ENCODE peak calls at places on chromosomes 13 and 19, in five cellular contexts. I, B, Q, N and W are unnamed samples. For H3K4me1, the result is how much of the 10 kb centered on the place peaks cover.

GRCh38 chr19:6416658-6417405 is 7.8 kb downstream of the KHSRP start:
- DNase-seq in I (no peak), B (no peak), Q (no peak), N (no peak), W (no peak)

GRCh38 chr13:78190296-78190695 is 271.7 kb upstream of the EDNRB start:
- DNase-seq in I (no peak), B (no peak), Q (no peak), N (no peak), W (no peak)

GRCh38 chr13:53784331-53784730 is 755.7 kb downstream of the OLFM4 start:
- DNase-seq in I (no peak), B (no peak), Q (no peak), N (no peak), W (no peak)

GRCh38 chr19:50531171-50531612 is 17.5 kb upstream of the ASPDH start:
- DNase-seq in I (no peak), B (no peak), Q (no peak), N (no peak), W (no peak)

GRCh38 chr13:44932850-44933251 is 56.4 kb downstream of the NUFIP1 start:
- DNase-seq in I (peak), B (no peak), Q (no peak), N (no peak), W (peak)

GRCh38 chr19:13840751-13841338 is 36.1 kb upstream of the NANOS3 start:
- DNase-seq in I (no peak), B (no peak), Q (no peak), N (no peak), W (no peak)

GRCh38 chr13:90443268-90443667 is 904.2 kb upstream of the MIR17HG start:
- DNase-seq in I (no peak), B (no peak), Q (no peak), N (no peak), W (no peak)

GRCh38 chr13:99151516-99151915 is 49.1 kb upstream of the UBAC2 start:
- DNase-seq in I (peak), B (no peak), Q (no peak), N (no peak), W (no peak)

GRCh38 chr19:5154129-5154798 is 185.4 kb downstream of the KDM4B start:
- DNase-seq in I (peak), B (peak), Q (peak), N (no peak), W (peak)

GRCh38 chr19:6423499-6424189 is 967 bp downstream of the KHSRP start:
- DNase-seq in I (peak), B (peak), Q (peak), N (no peak), W (no peak)

GRCh38 chr13:43783820-43784219 is 3.0 kb downstream of the ENOX1 start:
- DNase-seq in I (peak), B (no peak), Q (no peak), N (no peak), W (no peak)

GRCh38 chr13:85549819-85550218 is 249.4 kb downstream of the SLITRK6 start:
- DNase-seq in I (no peak), B (no peak), Q (no peak), N (no peak), W (no peak)

GRCh38 chr19:2561895-2562294 is 86.0 kb downstream of the GADD45B start:
- DNase-seq in I (no peak), B (no peak), Q (no peak), N (no peak), W (no peak)

GRCh38 chr19:42090687-42091086 is 14.7 kb downstream of the ZNF574 start:
- DNase-seq in I (no peak), B (no peak), Q (no peak), N (no peak), W (no peak)

GRCh38 chr13:60379837-60380236 is 17.2 kb upstream of the TDRD3 start:
- DNase-seq in I (peak), B (no peak), Q (no peak), N (no peak), W (no peak)

GRCh38 chr19:49997709-49998108 is 27.5 kb downstream of the VRK3 start:
- DNase-seq in I (peak), B (no peak), Q (no peak), N (no peak), W (no peak)

GRCh38 chr13:92716749-92717148 is 509.9 kb upstream of the GPC6 start:
- DNase-seq in I (peak), B (no peak), Q (no peak), N (no peak), W (no peak)

GRCh38 chr19:38844093-38844686 is 5.6 kb downstream of the HNRNPL start:
- DNase-seq in I (no peak), B (peak), Q (no peak), N (no peak), W (no peak)

GRCh38 chr19:7894612-7895309 is 6.5 kb downstream of the LRRC8E start:
- DNase-seq in I (no peak), B (peak), Q (peak), N (no peak), W (peak)

GRCh38 chr19:38264486-38265212 is at the start of gene SPINT2:
- DNase-seq in I (peak), B (no peak), Q (no peak), N (no peak), W (peak)

GRCh38 chr13:37127706-37128241 is 22.3 kb upstream of the CSNK1A1L start:
- DNase-seq in I (peak), B (no peak), Q (no peak), N (peak), W (no peak)

GRCh38 chr13:106393776-106394175 is 141.7 kb downstream of the EFNB2 start:
- DNase-seq in I (peak), B (no peak), Q (no peak), N (no peak), W (no peak)

GRCh38 chr19:45621389-45621788 is 17.8 kb downstream of the EML2 start:
- DNase-seq in I (no peak), B (no peak), Q (no peak), N (no peak), W (no peak)

GRCh38 chr13:92573467-92574057 is 653.0 kb upstream of the GPC6 start:
- DNase-seq in I (peak), B (no peak), Q (no peak), N (no peak), W (no peak)

GRCh38 chr13:66665991-66666390 is 564.1 kb downstream of the PCDH9 start:
- DNase-seq in I (peak), B (no peak), Q (no peak), N (no peak), W (no peak)

GRCh38 chr13:29260684-29261083 is 334.8 kb downstream of the SLC7A1 start:
- DNase-seq in I (no peak), B (no peak), Q (no peak), N (no peak), W (no peak)

GRCh38 chr19:38095411-38096308 is 128.4 kb downstream of the DPF1 start:
- DNase-seq in I (peak), B (peak), Q (peak), N (peak), W (peak)

GRCh38 chr19:29662604-29663404 is 2.5 kb upstream of the PLEKHF1 start:
- DNase-seq in I (peak), B (no peak), Q (peak), N (peak), W (peak)

GRCh38 chr13:106756446-106756845 is 188.5 kb upstream of the ARGLU1 start:
- DNase-seq in I (no peak), B (no peak), Q (no peak), N (no peak), W (no peak)

GRCh38 chr13:81760316-81760715 is 1419.4 kb upstream of the SPRY2 start:
- DNase-seq in I (no peak), B (no peak), Q (no peak), N (no peak), W (no peak)

GRCh38 chr13:44840131-44840530 is 149.1 kb downstream of the NUFIP1 start:
- DNase-seq in I (no peak), B (no peak), Q (no peak), N (no peak), W (no peak)

GRCh38 chr13:24618219-24618955 is 61.8 kb upstream of the ATP12A start:
- DNase-seq in I (no peak), B (peak), Q (no peak), N (no peak), W (no peak)

GRCh38 chr19:2770055-2771013 is 12.7 kb downstream of the SGTA start:
- DNase-seq in I (peak), B (no peak), Q (peak), N (no peak), W (no peak)

GRCh38 chr13:44930907-44931676 is 58.2 kb downstream of the NUFIP1 start:
- DNase-seq in I (peak), B (no peak), Q (no peak), N (no peak), W (peak)

GRCh38 chr19:49145485-49146407 is 9.4 kb downstream of the HRC start:
- DNase-seq in I (peak), B (peak), Q (peak), N (peak), W (peak)

GRCh38 chr13:40170091-40170490 is 496.4 kb downstream of the FOXO1 start:
- DNase-seq in I (peak), B (no peak), Q (no peak), N (no peak), W (no peak)

GRCh38 chr13:98542568-98543379 is 34.1 kb downstream of the STK24 start:
- DNase-seq in I (peak), B (no peak), Q (no peak), N (peak), W (no peak)

GRCh38 chr19:47124937-47125668 is 5.5 kb upstream of the SAE1 start:
- DNase-seq in I (peak), B (no peak), Q (no peak), N (no peak), W (peak)

GRCh38 chr13:43730642-43731041 is 56.1 kb downstream of the ENOX1 start:
- DNase-seq in I (peak), B (no peak), Q (no peak), N (no peak), W (peak)

GRCh38 chr19:43362179-43362578 is 8.7 kb downstream of the CD177 start:
- DNase-seq in I (peak), B (no peak), Q (no peak), N (no peak), W (no peak)

GRCh38 chr19:18014197-18014596 is 6.2 kb downstream of the ARRDC2 start:
- DNase-seq in I (no peak), B (no peak), Q (no peak), N (no peak), W (no peak)
- H3K4me3 ChIP-seq in I (no peak), B (no peak), Q (no peak), N (peak), W (no peak)

GRCh38 chr19:1135454-1135853 is 31.7 kb downstream of the GPX4 start:
- DNase-seq in I (no peak), B (no peak), Q (no peak), N (no peak), W (no peak)
- H3K4me1 ChIP-seq in I (under half), B (under half), Q (under half), N (under half), W (under half)

GRCh38 chr19:12802267-12803106 is 618 bp downstream of the THSD8 start:
- DNase-seq in I (peak), B (peak), Q (peak), N (no peak), W (no peak)

GRCh38 chr19:12800873-12801465 is 631 bp downstream of the PRDX2 start:
- DNase-seq in I (peak), B (peak), Q (peak), N (no peak), W (peak)

GRCh38 chr19:12801466-12802266 is at the start of the genes PRDX2 and THSD8:
- DNase-seq in I (peak), B (peak), Q (peak), N (peak), W (peak)

GRCh38 chr19:12799723-12800343 is 1.8 kb downstream of the PRDX2 start:
- DNase-seq in I (no peak), B (peak), Q (no peak), N (no peak), W (no peak)

GRCh38 chr19:12800344-12800732 is 1.3 kb downstream of the PRDX2 start:
- DNase-seq in I (peak), B (no peak), Q (no peak), N (no peak), W (no peak)
- H3K4me3 ChIP-seq in I (peak), B (no peak), Q (peak), N (peak), W (no peak)

DNA sequence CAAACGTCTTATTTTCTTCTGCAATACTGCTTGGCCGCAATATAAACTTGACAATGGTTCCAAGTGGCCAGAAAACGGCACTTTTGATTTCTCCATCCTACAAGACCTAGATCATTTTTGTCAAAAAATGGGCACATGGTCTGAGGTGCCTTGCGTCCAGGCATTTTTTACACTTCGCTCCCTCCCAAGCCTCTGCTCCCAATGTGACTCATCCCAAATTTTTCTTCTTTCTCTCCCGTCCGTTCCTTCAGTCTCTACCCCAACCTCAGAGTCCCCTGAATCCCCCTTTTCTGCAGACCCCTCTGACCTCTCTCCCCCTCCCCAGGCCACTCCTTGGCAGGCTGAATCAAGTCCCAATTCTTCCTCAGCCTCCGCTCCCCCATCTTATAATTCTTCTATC is 14.3 kb upstream of the OR10H1 start:
- DNase-seq in I (no peak), B (no peak), Q (no peak), N (no peak), W (no peak)
- H3K4me1 ChIP-seq in I (under half), B (under half), Q (under half), N (under half), W (under half)

GRCh38 chr13:84443463-84443862 is 561.2 kb upstream of the SLITRK1 start:
- DNase-seq in I (no peak), B (no peak), Q (no peak), N (no peak), W (no peak)
- H3K4me3 ChIP-seq in I (no peak), B (no peak), Q (no peak), N (no peak), W (no peak)

GRCh38 chr13:110226051-110226562 is 80.8 kb downstream of the COL4A1 start:
- DNase-seq in I (no peak), B (no peak), Q (no peak), N (no peak), W (no peak)
- H3K4me1 ChIP-seq in I (under half), B (under half), Q (under half), N (under half), W (under half)

DNA sequence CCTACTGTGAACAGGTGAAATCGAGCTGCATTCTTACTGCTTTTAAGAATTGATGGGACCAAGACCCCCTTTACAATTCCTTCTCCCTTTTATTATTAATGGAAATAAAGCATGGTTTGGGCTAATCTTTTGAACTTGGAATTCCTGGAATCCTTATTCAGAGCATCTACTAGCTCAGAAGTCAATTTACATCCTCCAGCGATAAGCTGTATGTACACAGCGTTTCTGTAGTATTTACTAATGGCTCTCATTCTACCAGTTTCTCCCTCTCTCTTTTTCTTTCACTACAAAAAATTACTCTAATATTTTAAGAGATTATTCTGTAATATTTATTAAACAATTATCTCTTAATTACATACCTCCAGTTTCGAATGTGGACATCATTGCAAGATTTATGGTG is 31.5 kb downstream of the FREM2 start:
- DNase-seq in I (no peak), B (no peak), Q (no peak), N (no peak), W (no peak)
- H3K4me3 ChIP-seq in I (no peak), B (no peak), Q (no peak), N (no peak), W (no peak)

DNA sequence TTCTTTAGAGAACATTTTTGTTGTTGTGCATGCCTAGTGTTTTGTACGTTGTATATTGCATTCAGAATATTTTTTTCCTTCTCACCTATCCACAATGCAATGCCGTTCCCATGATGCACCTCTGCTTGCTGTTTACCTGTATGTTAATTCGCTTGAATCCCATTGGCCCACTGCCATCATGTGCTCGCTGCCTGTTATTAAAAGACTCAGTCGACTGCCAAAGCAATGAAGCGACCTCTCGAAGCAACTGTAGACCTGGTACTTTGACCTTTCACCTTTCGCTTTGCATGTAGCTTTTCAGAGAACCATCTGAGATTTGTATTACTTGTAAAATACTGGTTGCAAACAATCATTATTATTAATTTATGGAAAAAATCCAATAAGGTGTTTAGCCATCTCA is 77.4 kb upstream of the RAP2A start:
- DNase-seq in I (no peak), B (no peak), Q (no peak), N (no peak), W (no peak)
- H3K4me1 ChIP-seq in I (under half), B (under half), Q (under half), N (under half), W (under half)

DNA sequence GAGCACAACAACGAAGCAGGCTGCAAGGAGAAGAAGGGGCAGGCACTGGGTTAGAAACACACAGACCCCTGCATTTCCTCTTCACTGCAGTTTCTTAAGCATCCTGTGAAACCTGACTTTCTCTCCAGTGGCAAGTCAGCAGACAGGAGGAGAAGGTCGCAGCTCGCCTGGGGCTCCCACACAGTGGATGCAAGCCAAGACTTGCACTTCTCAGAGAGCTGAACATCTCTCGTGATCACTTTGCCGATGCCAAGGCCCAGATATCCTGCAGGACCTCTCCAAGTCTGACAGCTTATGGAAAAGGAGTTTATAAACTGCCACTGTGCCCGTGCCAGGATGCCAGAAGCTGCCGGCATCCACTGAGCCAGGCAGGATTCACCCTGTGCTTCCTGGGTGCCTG is 18.4 kb downstream of the TMEM272 start:
- DNase-seq in I (peak), B (no peak), Q (no peak), N (no peak), W (no peak)
- H3K4me3 ChIP-seq in I (no peak), B (no peak), Q (no peak), N (no peak), W (no peak)

GRCh38 chr19:10748195-10748923 is 30.5 kb downstream of the DNM2 start:
- DNase-seq in I (no peak), B (peak), Q (no peak), N (no peak), W (no peak)

GRCh38 chr19:10748924-10749434 is 31.1 kb downstream of the DNM2 start:
- DNase-seq in I (peak), B (peak), Q (peak), N (no peak), W (peak)

GRCh38 chr19:10749435-10750384 is 31.8 kb downstream of the DNM2 start:
- DNase-seq in I (no peak), B (peak), Q (peak), N (no peak), W (peak)

GRCh38 chr19:10747271-10747670 is 29.4 kb downstream of the DNM2 start:
- DNase-seq in I (no peak), B (peak), Q (peak), N (no peak), W (no peak)

DNA sequence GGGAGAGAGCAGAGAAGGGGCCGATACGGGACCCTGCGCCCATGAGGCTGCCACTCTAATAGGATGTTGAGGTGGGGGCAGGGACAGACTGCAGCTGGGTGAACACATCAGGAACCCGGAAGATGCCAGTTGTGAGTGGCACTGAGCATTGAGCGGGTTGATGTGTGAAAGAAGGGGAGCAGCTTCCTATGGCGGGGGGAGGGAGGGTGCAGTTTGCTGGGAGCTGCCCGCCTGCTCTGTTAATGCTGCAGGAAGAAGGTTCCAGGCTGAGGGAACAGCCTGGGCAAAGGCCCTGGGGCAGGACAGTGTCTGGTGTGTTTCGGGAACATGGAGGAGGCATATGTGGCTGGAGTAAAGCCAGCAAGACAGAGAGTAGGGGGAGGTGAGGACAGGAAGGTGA is 29.8 kb downstream of the DNM2 start:
- DNase-seq in I (no peak), B (peak), Q (peak), N (no peak), W (no peak)
- H3K4me1 ChIP-seq in I (under half), B (half or more), Q (half or more), N (under half), W (half or more)